ENCODE peak calls at places on chromosomes 11 and 22, in four cellular contexts. Z, P, T and Y are unnamed samples.

GRCh38 chr11:83249972-83250593 is 36.1 kb downstream of the CCDC90B start:
- DNase-seq in T (no peak), Z (peak), P (peak), Y (no peak)

GRCh38 chr11:75474878-75475766 is 42.1 kb upstream of the KLHL35 start:
- DNase-seq in Z (no peak), T (no peak), P (no peak), Y (no peak)

GRCh38 chr11:8329336-8329735 is 65.7 kb upstream of the LMO1 start:
- DNase-seq in P (no peak), T (no peak), Z (no peak), Y (no peak)

GRCh38 chr11:122108192-122108799 is 7.7 kb downstream of the BLID start:
- DNase-seq in P (no peak), T (peak), Z (no peak), Y (peak)

GRCh38 chr11:35619754-35620640 is 1.7 kb downstream of the FJX1 start:
- DNase-seq in T (peak), P (peak), Z (no peak), Y (peak)

GRCh38 chr11:24509114-24509513 is 12.3 kb downstream of the LUZP2 start:
- DNase-seq in Z (no peak), P (no peak), T (no peak), Y (peak)

GRCh38 chr22:40766956-40767355 is 52.2 kb downstream of the SLC25A17 start:
- DNase-seq in Z (no peak), P (no peak), T (no peak), Y (no peak)

GRCh38 chr11:63719987-63720386 is 38.7 kb downstream of the RTN3 start:
- DNase-seq in P (no peak), Z (no peak), T (no peak), Y (no peak)

GRCh38 chr11:122441702-122442092 is 213.8 kb upstream of the UBASH3B start:
- DNase-seq in P (no peak), Z (no peak), T (no peak), Y (no peak)

GRCh38 chr22:18976197-18976751 is 40.2 kb upstream of the PRODH start:
- DNase-seq in P (no peak), Z (no peak), T (no peak), Y (no peak)

GRCh38 chr11:1391165-1392010 is 1.7 kb downstream of the BRSK2 start:
- DNase-seq in Z (no peak), T (no peak), P (no peak), Y (no peak)

GRCh38 chr11:79437981-79438630 is 2.7 kb downstream of the TENM4 start:
- DNase-seq in Z (no peak), T (peak), P (no peak), Y (no peak)

GRCh38 chr11:124793466-124794278 is 6.5 kb downstream of the MSANTD2 start:
- DNase-seq in P (peak), T (no peak), Z (no peak), Y (peak)

GRCh38 chr11:5891216-5891800 is 1.7 kb upstream of the OR52E5 start:
- DNase-seq in Z (no peak), T (no peak), P (peak), Y (peak)

GRCh38 chr11:27857014-27857413 is 156.8 kb upstream of the BDNF start:
- DNase-seq in P (no peak), Z (no peak), T (no peak), Y (no peak)

GRCh38 chr11:117217141-117217609 is 14.7 kb downstream of the PCSK7 start:
- DNase-seq in Z (no peak), P (no peak), T (no peak), Y (no peak)

GRCh38 chr11:65045728-65046127 is 4.7 kb downstream of the SAC3D1 start:
- DNase-seq in P (no peak), T (no peak), Z (no peak), Y (no peak)

GRCh38 chr11:129750343-129751292 is 65.0 kb upstream of the TMEM45B start:
- DNase-seq in Z (peak), P (peak), T (peak), Y (peak)

GRCh38 chr11:87456499-87456898 is 418.8 kb downstream of the TMEM135 start:
- DNase-seq in P (no peak), T (no peak), Z (no peak), Y (no peak)

GRCh38 chr11:95372097-95372656 is 141.2 kb upstream of the SESN3 start:
- DNase-seq in P (no peak), Z (no peak), T (no peak), Y (no peak)